ENCODE peak calls at places on chromosomes 3 and 15, in five cellular contexts. T is NT2/D1, L is GM12878, P is HepG2, W is H1. X is an unnamed sample.

GRCh38 chr15:62138124-62138523 is 27.0 kb downstream of the C2CD4B start:
- DNase-seq in P (no peak), W (no peak), T (no peak), L (no peak), X (no peak)

GRCh38 chr15:31504462-31504839 is 177.8 kb downstream of the KLF13 start:
- DNase-seq in T (no peak), P (no peak), W (no peak), L (no peak), X (no peak)

GRCh38 chr3:69121950-69122349 is 445 bp downstream of the LMOD3 start:
- DNase-seq in P (no peak), T (no peak), W (no peak), L (no peak), X (no peak)

GRCh38 chr15:43071451-43071850 is 34.4 kb downstream of the UBR1 start:
- DNase-seq in W (no peak), L (no peak), P (no peak), T (no peak), X (no peak)

GRCh38 chr15:39195988-39196486 is 384.8 kb upstream of the THBS1 start:
- DNase-seq in T (no peak), L (no peak), P (no peak), W (no peak), X (no peak)

GRCh38 chr3:23112491-23112890 is 90.6 kb upstream of the UBE2E2 start:
- DNase-seq in T (no peak), L (no peak), P (no peak), W (no peak), X (no peak)

GRCh38 chr15:90174140-90174891 is 26.8 kb upstream of the SEMA4B start:
- DNase-seq in T (no peak), L (no peak), W (no peak), P (no peak), X (no peak)

GRCh38 chr3:194687638-194688206 is 2.0 kb downstream of the FAM43A start:
- DNase-seq in L (no peak), W (peak), T (no peak), P (no peak), X (peak)

GRCh38 chr3:15428539-15428938 is 1.1 kb downstream of the EAF1 start:
- DNase-seq in L (no peak), W (no peak), P (no peak), T (no peak), X (no peak)

GRCh38 chr3:115108614-115109013 is 38.5 kb downstream of the ZBTB20 start:
- DNase-seq in W (no peak), P (no peak), L (no peak), T (no peak), X (no peak)

GRCh38 chr3:115110830-115111229 is 36.3 kb downstream of the ZBTB20 start:
- DNase-seq in L (no peak), T (no peak), W (no peak), P (no peak), X (no peak)

GRCh38 chr3:115113367-115113766 is 33.7 kb downstream of the ZBTB20 start:
- DNase-seq in P (no peak), L (no peak), W (no peak), T (no peak), X (no peak)

GRCh38 chr3:115111632-115112031 is 35.5 kb downstream of the ZBTB20 start:
- DNase-seq in P (no peak), L (no peak), W (no peak), T (no peak), X (no peak)
- TF ChIP-seq SUZ12 in P (no peak), L (no peak), W (no peak), T (no peak), X (no peak)

GRCh38 chr15:87739866-87740265 is 516.7 kb downstream of the NTRK3 start:
- DNase-seq in T (no peak), L (no peak), W (no peak), P (no peak), X (no peak)
- TF ChIP-seq SUZ12 in T (no peak), L (no peak), W (no peak), P (no peak), X (no peak)

GRCh38 chr3:48784426-48785120 is 63.1 kb downstream of the PRKAR2A start:
- DNase-seq in W (no peak), T (no peak), P (no peak), L (no peak), X (no peak)
- TF ChIP-seq SUZ12 in W (no peak), T (no peak), P (no peak), L (no peak), X (no peak)

GRCh38 chr3:57816471-57817105 is 60.5 kb downstream of the SLMAP start:
- DNase-seq in L (no peak), W (no peak), P (no peak), T (no peak), X (no peak)

GRCh38 chr3:57822686-57823085 is 66.6 kb downstream of the SLMAP start:
- DNase-seq in P (no peak), L (no peak), W (no peak), T (no peak), X (no peak)

GRCh38 chr3:57818772-57819171 is 62.7 kb downstream of the SLMAP start:
- DNase-seq in P (no peak), T (no peak), W (no peak), L (no peak), X (no peak)

GRCh38 chr3:57821765-57822164 is 65.7 kb downstream of the SLMAP start:
- DNase-seq in L (no peak), W (no peak), P (no peak), T (no peak), X (no peak)

GRCh38 chr3:57820479-57820878 is 64.4 kb downstream of the SLMAP start:
- DNase-seq in T (no peak), W (no peak), P (peak), L (no peak), X (no peak)
- TF ChIP-seq SUZ12 in T (no peak), W (no peak), P (no peak), L (no peak), X (no peak)

GRCh38 chr3:123085293-123085949 is 18.6 kb downstream of the PDIA5 start:
- DNase-seq in W (no peak), P (peak), T (no peak), L (no peak), X (peak)

GRCh38 chr3:123088360-123088759 is 21.5 kb downstream of the PDIA5 start:
- DNase-seq in T (no peak), L (no peak), W (no peak), P (no peak), X (no peak)

GRCh38 chr3:123084192-123084591 is 17.4 kb downstream of the PDIA5 start:
- DNase-seq in T (no peak), L (no peak), W (no peak), P (peak), X (no peak)

GRCh38 chr3:123084738-123085237 is 18.0 kb downstream of the PDIA5 start:
- DNase-seq in P (peak), W (no peak), L (no peak), T (no peak), X (no peak)

GRCh38 chr3:123086110-123086642 is 19.4 kb downstream of the PDIA5 start:
- DNase-seq in T (no peak), W (no peak), L (no peak), P (no peak), X (no peak)
- TF ChIP-seq SUZ12 in T (no peak), W (no peak), L (no peak), P (no peak), X (no peak)